ENCODE peak calls at places on chromosomes 3 and 15, in four cellular contexts. H is activated B cell treated with CpG ODN at 0.5 μM for 24 hours, O is adrenal gland, F is suprapubic skin. Q is an unnamed sample.

GRCh38 chr3:183032904-183033555 is 52.7 kb upstream of the DCUN1D1 start:
- DNase-seq in O (no peak), H (no peak), F (no peak), Q (no peak)

GRCh38 chr3:81985996-81986723 is 224.7 kb upstream of the GBE1 start:
- DNase-seq in H (no peak), O (no peak), F (no peak), Q (no peak)

GRCh38 chr15:72236381-72237285 is 5.6 kb upstream of the PKM start:
- DNase-seq in O (no peak), F (no peak), H (no peak), Q (no peak)

GRCh38 chr3:116000315-116000714 is 377.0 kb downstream of the GAP43 start:
- DNase-seq in H (no peak), F (no peak), O (peak; percentile 21), Q (no peak)

GRCh38 chr3:160831411-160831810 is 75.4 kb downstream of the PPM1L start:
- DNase-seq in O (no peak), H (no peak), F (no peak), Q (no peak)

GRCh38 chr15:49247556-49248102 is 77.6 kb downstream of the GALK2 start:
- DNase-seq in H (no peak), O (no peak), F (no peak), Q (no peak)

GRCh38 chr15:99406716-99407487 is 155.6 kb downstream of the LRRC28 start:
- DNase-seq in H (no peak), F (no peak), O (no peak), Q (peak; percentile 81)

GRCh38 chr3:173785004-173785403 is 387.5 kb downstream of the NLGN1 start:
- DNase-seq in O (no peak), F (no peak), H (no peak), Q (no peak)

DNA sequence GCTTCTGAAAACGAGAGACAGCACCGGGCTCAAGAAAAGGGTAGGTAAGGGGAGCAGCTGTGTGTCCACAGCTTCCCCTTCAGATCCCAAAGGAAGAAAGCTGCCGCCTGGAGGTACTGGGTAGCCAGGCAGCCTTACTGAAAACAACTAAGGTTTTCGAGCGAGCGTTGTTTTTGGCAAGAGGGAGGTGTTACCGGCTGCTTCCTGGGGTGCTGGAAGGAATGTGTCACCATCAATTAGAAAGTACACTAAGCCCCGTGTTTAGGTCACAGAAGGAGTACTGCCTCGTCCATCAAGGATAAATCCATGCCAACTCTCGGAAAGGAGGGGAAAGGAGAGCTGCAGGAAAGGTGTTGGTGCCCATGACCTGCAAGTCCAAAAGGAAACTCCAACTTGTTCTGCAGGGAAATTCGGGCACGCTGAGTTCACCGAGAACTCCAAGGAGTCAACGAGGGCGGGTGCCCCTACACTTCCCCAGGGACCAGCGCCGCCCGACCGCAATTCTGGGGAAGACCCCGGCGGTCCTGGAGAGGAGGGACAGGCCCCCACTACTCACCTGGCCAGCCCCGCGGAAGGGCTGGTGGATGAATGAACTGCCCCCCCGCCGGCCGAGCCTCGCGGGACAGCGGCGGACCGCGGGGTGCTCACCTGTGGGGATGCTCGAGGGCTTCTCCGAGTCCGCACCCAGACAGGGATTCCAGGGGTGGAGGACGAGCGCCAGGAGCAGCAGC is 586 bp downstream of the PLOD2 start:
- DNase-seq in H (no peak), O (peak; percentile 81), F (peak; percentile 77), Q (peak; percentile 90)
- TF ChIP-seq CTCF in H (no peak), O (peak; percentile 46), F (no peak), Q (peak; percentile 80)

GRCh38 chr15:77871838-77872371 is 205.6 kb downstream of the TBC1D2B start:
- DNase-seq in O (no peak), F (no peak), H (no peak), Q (peak; percentile 75)
- TF ChIP-seq CTCF in O (no peak), F (no peak), H (no peak), Q (peak; percentile 62)

GRCh38 chr3:44661189-44661588 is 12.7 kb downstream of the ZNF35 start:
- DNase-seq in O (no peak), H (no peak), F (no peak), Q (no peak)
- TF ChIP-seq CTCF in O (no peak), H (no peak), F (no peak), Q (peak; percentile 43)

GRCh38 chr15:61118885-61119284 is 110.2 kb downstream of the RORA start:
- DNase-seq in F (no peak), O (no peak), H (no peak), Q (no peak)
- TF ChIP-seq CTCF in F (no peak), O (no peak), H (no peak), Q (peak; percentile 38)

GRCh38 chr3:150521458-150521857 is 24.8 kb downstream of the SERP1 start:
- DNase-seq in F (no peak), H (no peak), O (no peak), Q (no peak)
- TF ChIP-seq CTCF in F (no peak), H (no peak), O (no peak), Q (peak; percentile 26)

GRCh38 chr15:39629376-39629775 is 48.5 kb downstream of the THBS1 start:
- DNase-seq in H (no peak), F (no peak), O (no peak), Q (no peak)

GRCh38 chr15:39627456-39628130 is 46.7 kb downstream of the THBS1 start:
- DNase-seq in O (no peak), F (no peak), H (no peak), Q (no peak)

GRCh38 chr15:39628821-39629220 is 47.9 kb downstream of the THBS1 start:
- DNase-seq in H (no peak), O (no peak), F (no peak), Q (no peak)

GRCh38 chr15:39629906-39630305 is 49.0 kb downstream of the THBS1 start:
- DNase-seq in F (no peak), H (no peak), O (no peak), Q (no peak)

GRCh38 chr15:39628131-39628482 is 47.2 kb downstream of the THBS1 start:
- DNase-seq in H (no peak), O (peak; percentile 38), F (no peak), Q (no peak)
- TF ChIP-seq CTCF in H (no peak), O (peak; percentile 24), F (no peak), Q (peak; percentile 35)

DNA sequence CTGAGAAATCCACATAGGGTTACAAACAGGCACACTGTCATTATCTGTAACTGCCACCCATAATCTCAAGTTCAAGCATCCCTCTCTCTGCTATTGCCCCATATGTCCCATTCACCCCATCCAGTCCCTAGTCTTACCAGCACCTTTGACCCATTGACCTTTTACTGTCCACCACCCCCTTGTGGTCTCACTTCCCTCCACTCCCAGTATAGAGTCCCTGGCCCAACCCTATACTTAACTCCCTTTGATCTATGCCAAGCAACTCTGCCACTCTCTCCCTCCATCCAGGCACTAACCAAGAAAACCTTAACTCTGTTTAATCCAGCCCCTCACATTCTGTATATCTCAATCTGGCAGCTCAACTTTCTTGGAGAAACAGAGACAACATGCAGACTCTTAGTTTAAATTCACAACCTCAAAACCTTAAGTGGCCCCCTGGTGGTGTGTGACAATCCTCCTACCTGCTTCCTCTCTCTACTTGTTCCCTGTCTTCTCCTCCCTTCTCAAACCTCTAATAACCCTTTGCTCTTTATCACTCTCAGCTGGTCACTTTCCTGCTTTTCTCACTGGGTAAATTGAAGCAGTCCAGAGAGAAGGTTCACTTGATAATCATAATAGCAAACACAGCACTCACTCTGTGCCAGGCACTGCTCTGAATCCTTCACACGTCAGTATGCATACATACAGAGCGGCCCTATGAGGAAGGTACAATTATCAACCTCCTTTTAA is 162.7 kb downstream of the STT3B start:
- DNase-seq in F (no peak), O (no peak), H (no peak), Q (no peak)
- TF ChIP-seq CTCF in F (no peak), O (no peak), H (no peak), Q (peak; percentile 48)

DNA sequence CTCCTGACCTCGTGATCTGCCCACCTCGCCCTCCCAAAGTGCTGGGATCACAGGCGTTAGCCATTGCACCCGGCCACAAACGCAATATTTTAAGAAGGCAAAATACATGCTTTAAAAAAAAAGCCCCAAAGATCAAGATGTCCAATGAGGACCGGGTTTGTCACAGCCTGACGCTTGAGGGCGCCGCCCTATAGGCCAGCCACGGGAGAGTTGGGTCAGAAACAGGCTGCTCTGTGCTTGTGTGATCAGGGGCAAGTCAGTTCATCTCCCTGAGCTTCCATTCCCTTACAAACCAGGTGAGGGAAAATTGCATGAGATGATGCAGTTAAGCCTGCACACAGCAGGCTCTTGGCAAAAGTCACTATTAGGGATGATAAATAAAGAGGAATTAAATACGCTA is 23.9 kb downstream of the FAM174B start:
- DNase-seq in H (no peak), O (no peak), F (no peak), Q (no peak)
- TF ChIP-seq CTCF in H (no peak), O (no peak), F (no peak), Q (peak; percentile 24)

Q was measured in chondrocyte.